ENCODE peak calls at places on chromosomes 16 and 17, in nine cellular contexts. G, S, U, J, X, P, N, O and W are unnamed samples. For H3K36me3, the result is how much of the 10 kb centered on the place peaks cover.

GRCh38 chr17:80751070-80751459 is 206.4 kb downstream of the RPTOR start:
- DNase-seq in U (no peak), P (no peak), N (no peak), X (no peak), J (no peak), S (no peak), G (no peak), O (no peak), W (no peak)

GRCh38 chr16:30637952-30638351 is 12.8 kb upstream of the PRR14 start:
- DNase-seq in N (peak), J (no peak), X (no peak), O (peak), U (no peak), P (no peak), G (no peak), S (no peak), W (peak)

GRCh38 chr16:57920891-57921240 is 50.1 kb downstream of the CNGB1 start:
- DNase-seq in G (no peak), O (no peak), U (no peak), J (no peak), N (no peak), S (no peak), X (no peak), P (no peak), W (no peak)

GRCh38 chr16:1727651-1728624 is 21.9 kb downstream of the MAPK8IP3 start:
- DNase-seq in U (no peak), S (no peak), P (no peak), G (no peak), J (no peak), O (no peak), X (no peak), N (no peak), W (no peak)

GRCh38 chr17:49401971-49402491 is 12.7 kb downstream of the PHB1 start:
- DNase-seq in N (no peak), U (no peak), O (no peak), X (no peak), S (no peak), P (no peak), J (no peak), G (no peak), W (peak)

GRCh38 chr17:31095239-31096105 is 695 bp downstream of the NF1 start:
- DNase-seq in N (peak), X (no peak), G (peak), O (no peak), U (peak), J (peak), P (peak), S (peak), W (peak)

GRCh38 chr17:82384730-82385429 is 13.3 kb downstream of the UTS2R start:
- DNase-seq in N (no peak), O (peak), S (peak), G (peak), X (no peak), J (no peak), P (peak), U (no peak), W (peak)

GRCh38 chr17:70906808-70907207 is 737.5 kb downstream of the KCNJ2 start:
- DNase-seq in G (peak), O (peak), S (no peak), X (no peak), U (no peak), J (no peak), P (no peak), N (no peak), W (no peak)

GRCh38 chr16:16137110-16137509 is 86.2 kb downstream of the ABCC6 start:
- DNase-seq in G (no peak), O (no peak), S (no peak), J (no peak), P (no peak), U (no peak), N (no peak), X (no peak), W (no peak)
- H3K4me3 ChIP-seq in G (no peak), O (no peak), S (no peak), J (no peak), P (no peak), U (no peak), N (no peak), X (no peak), W (no peak)

GRCh38 chr16:84899414-84899813 is 79.6 kb downstream of the CRISPLD2 start:
- DNase-seq in O (no peak), J (no peak), X (no peak), P (no peak), G (no peak), N (no peak), U (no peak), S (no peak), W (no peak)
- H3K36me3 ChIP-seq in O (under half), J (under half), X (under half), P (under half), G (under half), N (under half), U (under half), S (under half), W (under half)

GRCh38 chr17:40362696-40363479 is 1.6 kb downstream of the GJD3 start:
- DNase-seq in J (peak), S (no peak), U (peak), G (peak), X (peak), P (peak), N (peak), O (peak), W (peak)
- TF ChIP-seq CTCF in J (peak), S (no peak), U (peak), G (peak), X (peak), P (peak), N (peak), O (peak), W (peak)

DNA sequence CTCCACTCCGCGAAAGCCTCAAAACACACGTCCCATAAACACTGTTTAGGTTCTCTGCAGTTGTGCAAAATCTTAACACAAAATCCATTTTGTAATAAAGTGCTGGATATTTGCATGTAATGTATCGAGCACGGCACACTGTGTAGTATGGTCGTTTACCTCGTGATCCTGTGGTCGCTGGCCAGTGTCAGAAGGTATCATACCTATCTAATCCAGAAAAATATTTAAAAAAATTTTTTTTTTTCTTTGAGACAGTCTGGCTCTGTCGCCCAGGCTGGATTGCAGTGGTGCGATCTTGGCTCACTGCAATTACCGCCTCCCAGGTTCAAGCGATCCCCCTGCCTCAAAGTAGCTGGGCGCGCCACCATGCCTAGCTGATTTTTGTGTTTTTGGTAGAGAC is 996 bp downstream of the RPL38 start:
- DNase-seq in U (no peak), X (no peak), J (no peak), P (no peak), G (no peak), N (no peak), O (no peak), S (no peak), W (no peak)
- H3K4me3 ChIP-seq in U (peak), X (peak), J (peak), P (no peak), G (peak), N (peak), O (peak), S (peak), W (peak)

GRCh38 chr16:8646271-8646670 is 24.8 kb downstream of the METTL22 start:
- DNase-seq in J (no peak), U (no peak), X (no peak), O (no peak), S (no peak), P (no peak), G (no peak), N (no peak), W (no peak)

GRCh38 chr16:8644151-8644512 is 22.6 kb downstream of the METTL22 start:
- DNase-seq in X (no peak), O (no peak), P (no peak), G (no peak), U (no peak), S (no peak), J (no peak), N (no peak), W (no peak)

GRCh38 chr16:8645141-8645521 is 23.6 kb downstream of the METTL22 start:
- DNase-seq in N (no peak), G (no peak), J (no peak), U (no peak), S (no peak), O (no peak), X (no peak), P (no peak), W (no peak)

GRCh38 chr16:8645831-8646230 is 24.3 kb downstream of the METTL22 start:
- DNase-seq in S (no peak), J (no peak), P (no peak), X (no peak), G (no peak), N (no peak), U (no peak), O (no peak), W (no peak)

GRCh38 chr16:8644513-8645140 is 23.1 kb downstream of the METTL22 start:
- DNase-seq in O (no peak), U (no peak), G (peak), J (no peak), N (no peak), P (no peak), X (peak), S (peak), W (no peak)
- H3K36me3 ChIP-seq in O (half or more), U (under half), G (half or more), J (under half), N (half or more), P (under half), X (half or more), S (under half), W (half or more)

GRCh38 chr17:40218740-40219072 is 398 bp upstream of the WIPF2 start:
- DNase-seq in U (peak), S (peak), O (peak), J (peak), G (peak), X (peak), N (no peak), P (peak), W (peak)

GRCh38 chr17:40218006-40218739 is 931 bp upstream of the WIPF2 start:
- DNase-seq in U (no peak), O (no peak), N (no peak), P (no peak), J (no peak), X (no peak), S (no peak), G (no peak), W (no peak)

GRCh38 chr17:40225151-40225550 is 6.0 kb downstream of the WIPF2 start:
- DNase-seq in P (no peak), J (no peak), S (no peak), X (no peak), U (no peak), N (no peak), G (no peak), O (no peak), W (no peak)

GRCh38 chr17:40224707-40225092 is 5.6 kb downstream of the WIPF2 start:
- DNase-seq in S (peak), U (no peak), P (no peak), G (no peak), O (no peak), X (no peak), J (peak), N (no peak), W (peak)

GRCh38 chr17:40219073-40219860 is at the start of gene WIPF2:
- DNase-seq in N (peak), U (peak), J (peak), G (peak), P (peak), X (peak), O (peak), S (peak), W (peak)
- TF ChIP-seq CTCF in N (peak), U (peak), J (peak), G (peak), P (peak), X (peak), O (peak), S (peak), W (peak)

GRCh38 chr17:27339836-27340550 is 46.1 kb downstream of the WSB1 start:
- DNase-seq in S (no peak), O (no peak), X (no peak), G (no peak), J (no peak), P (no peak), U (no peak), N (no peak), W (no peak)
- H3K4me3 ChIP-seq in S (no peak), O (no peak), X (no peak), G (no peak), J (no peak), P (no peak), U (no peak), N (no peak), W (no peak)

DNA sequence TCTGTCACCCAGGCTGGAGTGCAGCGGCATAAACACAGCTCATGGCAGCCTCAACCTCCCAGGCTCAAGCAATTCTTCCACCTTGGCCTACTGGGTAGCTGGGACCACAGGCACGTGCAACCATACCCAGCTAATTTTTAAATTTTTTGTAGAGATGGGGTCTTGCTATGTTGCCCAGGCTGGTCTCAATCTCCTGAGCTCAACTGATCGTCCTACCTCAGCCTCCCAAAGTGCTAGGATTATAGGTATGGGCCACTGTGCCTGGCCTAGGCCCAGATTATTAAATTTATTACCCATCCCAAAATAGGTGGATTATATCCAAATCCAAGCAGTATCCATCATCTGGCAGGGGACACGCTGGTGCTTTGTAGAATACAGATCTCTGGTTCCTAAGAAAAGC is 53.8 kb downstream of the METTL16 start:
- DNase-seq in U (no peak), N (no peak), J (no peak), G (no peak), S (no peak), X (no peak), P (no peak), O (no peak), W (no peak)
- H3K36me3 ChIP-seq in U (under half), N (under half), J (under half), G (half or more), S (under half), X (under half), P (under half), O (under half), W (half or more)